ENCODE peak calls at places on chromosomes 5 and 9, in nine cellular contexts. Z is PC-3, G is OCI-LY7, Y is HCT116, Q is SK-N-SH, R is GM23338, B is MM.1S, C is hepatocyte, L is neural progenitor cell. V is an unnamed sample.

GRCh38 chr5:13591621-13592020 is 352.9 kb downstream of the DNAH5 start:
- DNase-seq in Z (peak; percentile 91), G (no peak), Y (no peak), Q (no peak), R (no peak), B (no peak), C (no peak), L (no peak), V (peak; percentile 79)

GRCh38 chr5:81450940-81451339 is 57.0 kb upstream of the ACOT12 start:
- DNase-seq in Z (peak; percentile 86), G (no peak), Y (no peak), Q (no peak), R (peak; percentile 29), B (no peak), C (no peak), L (no peak), V (peak; percentile 49)

GRCh38 chr5:175652741-175653663 is 4.9 kb upstream of the HRH2 start:
- DNase-seq in Z (no peak), G (no peak), Y (no peak), Q (no peak), R (no peak), B (peak; percentile 89), C (no peak), L (no peak), V (no peak)

GRCh38 chr9:120873512-120873911 is 3.5 kb downstream of the PHF19 start:
- DNase-seq in Z (peak; percentile 90), G (no peak), Y (peak; percentile 59), Q (no peak), R (peak; percentile 97), B (peak; percentile 86), C (peak; percentile 81), L (no peak), V (no peak)

GRCh38 chr5:139214646-139215045 is 16.5 kb upstream of the SIL1 start:
- DNase-seq in Z (no peak), G (no peak), Y (no peak), Q (no peak), R (no peak), B (no peak), C (no peak), L (no peak), V (no peak)

GRCh38 chr5:67730917-67731474 is 484.6 kb upstream of the PIK3R1 start:
- DNase-seq in Z (no peak), G (no peak), Y (no peak), Q (no peak), R (peak; percentile 7), B (no peak), C (no peak), L (peak; percentile 13), V (no peak)

GRCh38 chr5:7426284-7426683 is 30.3 kb downstream of the ADCY2 start:
- DNase-seq in Z (no peak), G (no peak), Y (no peak), Q (no peak), R (no peak), B (no peak), C (no peak), L (no peak), V (no peak)

GRCh38 chr5:79774171-79774854 is 84.7 kb downstream of the CMYA5 start:
- DNase-seq in Z (peak; percentile 29), G (peak; percentile 20), Y (peak; percentile 41), Q (peak; percentile 38), R (peak; percentile 95), B (no peak), C (peak; percentile 59), L (peak; percentile 74), V (peak; percentile 59)

GRCh38 chr5:45521067-45521466 is 175.1 kb downstream of the HCN1 start:
- DNase-seq in Z (peak; percentile 35), G (no peak), Y (peak; percentile 62), Q (no peak), R (peak; percentile 87), B (peak; percentile 62), C (peak; percentile 64), L (peak; percentile 83), V (no peak)

GRCh38 chr5:157352756-157353340 is 86.9 kb downstream of the CYFIP2 start:
- DNase-seq in Z (no peak), G (no peak), Y (no peak), Q (no peak), R (no peak), B (no peak), C (no peak), L (no peak), V (no peak)

GRCh38 chr9:125752070-125752628 is 5.0 kb downstream of the PBX3 start:
- DNase-seq in Z (no peak), G (no peak), Y (no peak), Q (no peak), R (peak; percentile 43), B (no peak), C (no peak), L (peak; percentile 24), V (no peak)

GRCh38 chr5:177409043-177409801 is at the start of gene F12:
- DNase-seq in Z (no peak), G (no peak), Y (no peak), Q (no peak), R (no peak), B (no peak), C (no peak), L (no peak), V (no peak)
- TF ChIP-seq EZH2phosphoT487 in Z (no peak), G (no peak), Y (no peak), Q (no peak), R (no peak), B (no peak), C (no peak), L (no peak), V (no peak)

GRCh38 chr5:5191906-5192305 is 51.8 kb downstream of the ADAMTS16 start:
- DNase-seq in Z (no peak), G (no peak), Y (no peak), Q (no peak), R (no peak), B (no peak), C (no peak), L (no peak), V (no peak)
- TF ChIP-seq EZH2phosphoT487 in Z (no peak), G (no peak), Y (no peak), Q (no peak), R (no peak), B (no peak), C (no peak), L (no peak), V (no peak)

GRCh38 chr9:38024036-38024681 is 44.9 kb downstream of the SHB start:
- DNase-seq in Z (no peak), G (no peak), Y (no peak), Q (no peak), R (peak; percentile 62), B (no peak), C (peak; percentile 71), L (peak; percentile 63), V (peak; percentile 80)
- TF ChIP-seq EZH2phosphoT487 in Z (no peak), G (no peak), Y (no peak), Q (no peak), R (no peak), B (no peak), C (no peak), L (no peak), V (no peak)

DNA sequence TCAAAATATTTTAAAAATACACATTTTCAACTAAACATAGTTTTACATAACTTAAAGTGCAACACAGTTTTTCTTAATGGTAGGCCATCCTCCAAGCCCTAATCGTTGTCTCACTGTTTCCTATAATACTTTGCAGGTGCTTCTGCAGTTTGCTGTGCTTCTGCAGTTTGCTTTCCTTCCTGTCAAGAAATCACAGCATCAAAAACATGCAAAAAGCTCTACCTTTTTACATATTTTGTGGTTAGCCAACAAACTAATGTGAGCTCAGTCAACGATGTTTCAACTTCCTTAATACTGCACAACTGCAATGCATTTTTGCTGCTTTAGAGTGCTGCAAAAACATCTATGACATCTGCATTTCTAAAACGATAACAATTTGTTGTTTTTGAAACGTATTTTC is 25.2 kb downstream of the EMB start:
- DNase-seq in Z (no peak), G (peak; percentile 96), Y (no peak), Q (no peak), R (no peak), B (peak; percentile 87), C (no peak), L (no peak), V (no peak)
- TF ChIP-seq EZH2phosphoT487 in Z (no peak), G (no peak), Y (no peak), Q (no peak), R (no peak), B (no peak), C (no peak), L (no peak), V (no peak)

GRCh38 chr9:94188246-94188645 is 70.9 kb upstream of the ZNF169 start:
- DNase-seq in Z (no peak), G (no peak), Y (no peak), Q (no peak), R (no peak), B (no peak), C (no peak), L (no peak), V (no peak)

GRCh38 chr9:94178927-94179326 is 80.2 kb upstream of the ZNF169 start:
- DNase-seq in Z (no peak), G (no peak), Y (no peak), Q (no peak), R (no peak), B (no peak), C (no peak), L (no peak), V (no peak)

GRCh38 chr9:94182532-94182931 is 76.6 kb upstream of the ZNF169 start:
- DNase-seq in Z (no peak), G (no peak), Y (no peak), Q (no peak), R (no peak), B (no peak), C (no peak), L (no peak), V (no peak)

GRCh38 chr9:94181782-94182181 is 77.3 kb upstream of the ZNF169 start:
- DNase-seq in Z (no peak), G (no peak), Y (no peak), Q (no peak), R (no peak), B (no peak), C (no peak), L (no peak), V (no peak)

DNA sequence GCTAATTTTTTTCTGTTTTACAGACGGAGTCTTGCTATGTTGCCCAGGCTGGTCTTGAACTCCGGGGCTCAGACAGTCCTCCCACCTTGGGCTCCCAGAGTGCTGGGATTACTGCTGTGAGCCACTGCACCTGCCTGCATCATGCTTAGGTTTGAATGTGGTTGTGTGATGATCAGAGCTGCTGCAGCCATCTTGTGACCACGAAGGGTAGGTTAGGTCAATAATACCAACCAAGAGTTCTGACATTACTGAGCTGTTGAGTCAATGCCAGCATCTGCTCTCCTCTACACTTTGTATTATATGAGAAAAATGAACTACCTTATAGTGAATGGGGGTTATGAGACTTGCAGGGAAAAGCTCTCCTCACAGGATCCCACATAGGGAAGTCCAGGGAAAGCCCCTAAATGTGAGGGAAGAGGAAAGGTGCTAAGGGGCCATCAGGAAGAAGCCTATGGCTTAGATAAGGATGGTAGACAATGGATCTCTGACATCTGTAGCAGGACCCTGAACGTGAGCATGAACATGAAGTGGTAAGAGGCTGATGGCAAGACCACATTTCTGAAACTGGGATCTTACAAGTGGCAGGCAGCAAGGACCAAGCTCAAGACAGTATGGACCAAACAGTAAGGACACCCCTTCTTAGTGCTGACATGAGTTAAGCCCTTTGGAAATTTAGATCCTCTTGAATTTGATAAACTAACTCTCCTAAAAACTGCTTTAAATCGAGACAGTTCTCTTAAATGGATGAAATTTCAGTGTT is 75.7 kb upstream of the ZNF169 start:
- DNase-seq in Z (no peak), G (no peak), Y (no peak), Q (no peak), R (no peak), B (no peak), C (no peak), L (no peak), V (no peak)
- TF ChIP-seq EZH2phosphoT487 in Z (no peak), G (no peak), Y (no peak), Q (no peak), R (no peak), B (no peak), C (no peak), L (no peak), V (no peak)